ENCODE peak calls at places on chromosomes 6 and 20, in six cellular contexts. X, O, L, Y, S and G are unnamed samples.

GRCh38 chr20:46979603-46980241 is 85.1 kb downstream of the EYA2 start:
- DNase-seq in X (no peak), Y (no peak), O (no peak), L (no peak), S (no peak), G (no peak)

GRCh38 chr20:3115190-3116107 is 30.9 kb upstream of the AVP start:
- DNase-seq in X (no peak), O (peak; percentile 35), S (peak; percentile 11), L (no peak), Y (no peak), G (peak; percentile 91)

GRCh38 chr6:115643762-115644161 is 416.9 kb downstream of the FRK start:
- DNase-seq in L (no peak), S (peak; percentile 1), Y (no peak), X (no peak), O (peak; percentile 66), G (peak; percentile 16)

GRCh38 chr6:113763311-113763766 is 93.8 kb upstream of the MARCKS start:
- DNase-seq in S (no peak), O (no peak), X (no peak), L (no peak), Y (no peak), G (no peak)

GRCh38 chr6:165515963-165516624 is 146.9 kb downstream of the PDE10A start:
- DNase-seq in S (no peak), O (no peak), X (no peak), L (no peak), Y (no peak), G (no peak)

GRCh38 chr20:51159303-51159702 is 136.4 kb upstream of the KCNG1 start:
- DNase-seq in L (no peak), Y (no peak), O (no peak), S (no peak), X (no peak), G (no peak)

GRCh38 chr6:1593958-1594314 is 15.8 kb upstream of the FOXC1 start:
- DNase-seq in L (no peak), X (no peak), Y (no peak), S (no peak), O (no peak), G (no peak)

GRCh38 chr20:5215592-5216304 is 88.9 kb downstream of the CDS2 start:
- DNase-seq in O (peak; percentile 6), S (no peak), Y (no peak), L (no peak), X (no peak), G (no peak)

GRCh38 chr6:43221046-43221773 is 8.1 kb downstream of the DNPH1 start:
- DNase-seq in X (no peak), Y (no peak), S (no peak), O (peak; percentile 5), L (no peak), G (no peak)

GRCh38 chr6:144321839-144322591 is 36.9 kb downstream of the UTRN start:
- DNase-seq in L (no peak), Y (no peak), O (peak; percentile 53), X (no peak), S (no peak), G (peak; percentile 46)

GRCh38 chr6:56752009-56752408 is 109.3 kb upstream of the DST start:
- DNase-seq in X (no peak), O (peak; percentile 77), L (no peak), Y (no peak), S (no peak), G (no peak)

GRCh38 chr6:82867946-82868345 is 197.7 kb downstream of the UBE3D start:
- DNase-seq in L (no peak), X (no peak), O (no peak), Y (no peak), S (no peak), G (no peak)

GRCh38 chr6:127855542-127856159 is 45.2 kb downstream of the THEMIS start:
- DNase-seq in O (no peak), L (no peak), X (no peak), Y (no peak), S (no peak), G (peak; percentile 8)

GRCh38 chr6:45946352-45946751 is 69.3 kb downstream of the CLIC5 start:
- DNase-seq in Y (no peak), S (peak; percentile 15), L (no peak), O (peak; percentile 71), X (no peak), G (peak; percentile 74)